ENCODE peak calls at places on chromosomes 12 and 14, in four cellular contexts. B, Y, I and A are unnamed samples.

GRCh38 chr14:76647699-76648298 is 113.5 kb upstream of the VASH1 start:
- DNase-seq in B (no peak), Y (peak; percentile 81), I (no peak), A (no peak)

GRCh38 chr12:29073631-29074239 is 75.3 kb upstream of the FAR2 start:
- DNase-seq in B (no peak), Y (peak; percentile 76), I (no peak), A (no peak)

GRCh38 chr12:78697817-78698415 is 166.7 kb upstream of the SYT1 start:
- DNase-seq in B (no peak), Y (peak; percentile 43), I (no peak), A (no peak)

GRCh38 chr14:103443106-103443505 is 57.9 kb downstream of the MARK3 start:
- DNase-seq in B (no peak), Y (no peak), I (no peak), A (no peak)

GRCh38 chr14:91349481-91350074 is 68.0 kb downstream of the CCDC88C start:
- DNase-seq in B (no peak), Y (no peak), I (no peak), A (peak; percentile 54)

GRCh38 chr12:64621257-64621942 is 11.1 kb downstream of the RASSF3 start:
- DNase-seq in B (no peak), Y (peak; percentile 43), I (no peak), A (no peak)

GRCh38 chr14:100755649-100756048 is 29.0 kb downstream of the DLK1 start:
- DNase-seq in B (no peak), Y (peak; percentile 64), I (no peak), A (no peak)

GRCh38 chr12:14211829-14212455 is 153.5 kb upstream of the ATF7IP start:
- DNase-seq in B (no peak), Y (no peak), I (no peak), A (no peak)

GRCh38 chr14:101600891-101601602 is 39.8 kb downstream of the DIO3 start:
- DNase-seq in B (peak; percentile 1), Y (no peak), I (no peak), A (no peak)

GRCh38 chr14:88879016-88879415 is 54.6 kb downstream of the TTC8 start:
- DNase-seq in B (no peak), Y (peak; percentile 94), I (no peak), A (no peak)

GRCh38 chr14:31880935-31881334 is 196.2 kb upstream of the ARHGAP5 start:
- DNase-seq in B (no peak), Y (peak; percentile 96), I (no peak), A (no peak)

GRCh38 chr12:132124766-132125425 is 19.2 kb downstream of the DDX51 start:
- DNase-seq in B (no peak), Y (no peak), I (no peak), A (no peak)

GRCh38 chr14:104194716-104195115 is 56.3 kb downstream of the KIF26A start:
- DNase-seq in B (no peak), Y (no peak), I (no peak), A (no peak)

GRCh38 chr12:98328467-98328866 is 186.9 kb upstream of the TMPO start:
- DNase-seq in B (no peak), Y (no peak), I (no peak), A (no peak)

GRCh38 chr14:64721391-64721791 is 17.2 kb downstream of the PLEKHG3 start:
- DNase-seq in B (no peak), Y (peak; percentile 93), I (peak; percentile 75), A (no peak)

GRCh38 chr14:69263364-69263763 is 3.4 kb downstream of the GALNT16 start:
- DNase-seq in B (no peak), Y (peak; percentile 98), I (peak; percentile 87), A (no peak)

GRCh38 chr14:92902726-92903125 is 20.2 kb upstream of the CHGA start:
- DNase-seq in B (no peak), Y (no peak), I (no peak), A (no peak)

DNA sequence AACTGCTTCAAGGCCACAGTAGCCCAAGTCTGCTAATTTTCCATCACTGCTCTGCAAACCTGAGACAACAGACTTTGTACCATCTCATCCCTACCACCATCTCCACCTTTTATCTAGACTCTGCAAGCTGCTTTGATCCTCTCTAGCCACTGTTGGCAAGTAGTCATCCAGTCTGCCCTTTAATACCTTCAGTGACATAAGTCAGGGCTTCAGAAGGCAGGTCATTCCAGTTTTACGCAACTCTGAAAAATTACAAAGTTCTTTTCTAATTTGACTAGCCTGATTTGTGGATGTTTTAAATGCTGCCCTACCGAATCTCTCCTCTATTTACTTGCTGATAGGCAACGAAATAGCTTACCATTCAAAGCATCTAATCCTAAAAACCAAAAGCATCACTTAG is 2.8 kb downstream of the FERMT2 start:
- DNase-seq in B (no peak), Y (no peak), I (no peak), A (no peak)
- H3K4me3 ChIP-seq in B (peak overlapping the region; percentile 3), Y (peak overlapping the region; percentile 94), I (peak overlapping the region; percentile 97), A (no peak overlapping the region)

GRCh38 chr12:30417697-30418231 is 277.9 kb downstream of the IPO8 start:
- DNase-seq in B (no peak), Y (peak; percentile 96), I (no peak), A (no peak)
- H3K4me3 ChIP-seq in B (no peak overlapping the region), Y (peak overlapping the region; percentile 53), I (no peak overlapping the region), A (no peak overlapping the region)

DNA sequence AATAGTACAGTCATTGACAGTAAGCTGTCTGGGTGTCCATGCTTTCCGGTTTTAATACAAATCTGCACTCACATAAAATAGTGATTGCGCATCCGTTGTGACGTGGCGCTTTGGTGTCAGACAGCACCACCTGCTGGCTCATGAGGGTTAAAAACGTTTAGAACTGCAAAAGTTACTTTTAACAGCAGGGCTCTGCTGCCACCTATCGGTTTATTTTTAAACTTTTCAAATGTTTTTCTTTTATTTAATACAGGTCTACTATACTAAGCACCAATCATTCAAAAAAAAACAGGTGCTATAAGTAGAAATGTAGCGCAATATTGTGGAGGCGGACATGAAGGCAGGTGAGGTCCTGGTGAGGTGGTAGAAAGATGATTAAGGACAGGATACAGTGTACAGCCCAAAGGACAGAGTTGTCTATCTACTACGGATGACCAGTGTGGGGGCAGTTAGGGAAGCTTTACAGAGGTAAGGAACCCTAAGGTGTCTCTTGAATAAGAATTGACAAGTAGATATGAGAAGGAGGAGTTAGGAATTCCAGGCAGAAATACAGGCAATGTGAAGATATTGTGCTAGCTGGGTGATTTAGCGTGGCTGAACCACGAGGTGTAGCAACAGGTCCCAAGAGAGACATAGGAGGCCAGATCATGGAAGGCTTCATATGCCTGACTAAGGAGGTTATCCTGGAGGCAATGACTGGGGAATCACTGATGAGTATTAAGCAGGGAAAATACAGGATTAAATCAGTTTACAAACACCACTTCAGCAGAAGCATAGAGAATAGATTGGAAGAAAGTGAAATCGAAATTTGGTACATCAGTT is 91.5 kb upstream of the PRB2 start:
- DNase-seq in B (peak; percentile 47), Y (peak; percentile 94), I (peak; percentile 83), A (peak; percentile 51)
- H3K4me3 ChIP-seq in B (no peak overlapping the region), Y (peak overlapping the region; percentile 24), I (no peak overlapping the region), A (no peak overlapping the region)

GRCh38 chr12:110245278-110245868 is 35.7 kb upstream of the ATP2A2 start:
- DNase-seq in B (no peak), Y (peak; percentile 22), I (no peak), A (peak; percentile 4)

GRCh38 chr12:110243227-110243626 is 37.8 kb upstream of the ATP2A2 start:
- DNase-seq in B (no peak), Y (no peak), I (no peak), A (no peak)

GRCh38 chr12:110246690-110247339 is 34.2 kb upstream of the ATP2A2 start:
- DNase-seq in B (peak; percentile 55), Y (no peak), I (no peak), A (no peak)

GRCh38 chr12:110244829-110245228 is 36.2 kb upstream of the ATP2A2 start:
- DNase-seq in B (no peak), Y (no peak), I (no peak), A (no peak)

GRCh38 chr12:110244372-110244771 is 36.7 kb upstream of the ATP2A2 start:
- DNase-seq in B (no peak), Y (no peak), I (no peak), A (no peak)
- H3K4me3 ChIP-seq in B (no peak overlapping the region), Y (no peak overlapping the region), I (no peak overlapping the region), A (no peak overlapping the region)

GRCh38 chr12:89084751-89085150 is 267.6 kb downstream of the DUSP6 start:
- DNase-seq in B (no peak), Y (peak; percentile 20), I (no peak), A (no peak)

GRCh38 chr12:89082354-89082753 is 269.9 kb downstream of the DUSP6 start:
- DNase-seq in B (no peak), Y (peak; percentile 58), I (no peak), A (no peak)

GRCh38 chr12:89083491-89083890 is 268.8 kb downstream of the DUSP6 start:
- DNase-seq in B (no peak), Y (no peak), I (no peak), A (no peak)

GRCh38 chr12:89081709-89082108 is 270.6 kb downstream of the DUSP6 start:
- DNase-seq in B (no peak), Y (no peak), I (no peak), A (no peak)

GRCh38 chr12:89080797-89081470 is 271.4 kb downstream of the DUSP6 start:
- DNase-seq in B (no peak), Y (peak; percentile 47), I (no peak), A (no peak)
- H3K4me3 ChIP-seq in B (no peak overlapping the region), Y (no peak overlapping the region), I (no peak overlapping the region), A (no peak overlapping the region)